ENCODE peak calls at places on chromosomes 4 and X, in four cellular contexts. J is tibial nerve, M is esophagus squamous epithelium, N is breast epithelium. R is an unnamed sample. For H3K27me3, the result is how much of the 10 kb centered on the place peaks cover.

GRCh38 chr4:76198411-76199237 is 15.0 kb downstream of the SCARB2 start:
- DNase-seq in J (peak), N (peak), M (no peak), R (no peak)

GRCh38 chr4:100022792-100023222 is 72.7 kb upstream of the H2AZ1 start:
- DNase-seq in M (no peak), N (no peak), J (no peak), R (no peak)

GRCh38 chr4:7160439-7160838 is 31.9 kb upstream of the SORCS2 start:
- DNase-seq in N (no peak), M (no peak), J (peak), R (no peak)

GRCh38 chrX:44816369-44816768 is 27.5 kb upstream of the DUSP21 start:
- DNase-seq in N (no peak), M (no peak), J (no peak), R (no peak)

GRCh38 chrX:18448416-18448815 is 23.0 kb downstream of the CDKL5 start:
- DNase-seq in J (no peak), M (no peak), N (no peak), R (no peak)

GRCh38 chrX:47563801-47564315 is 2.9 kb downstream of the ARAF start:
- DNase-seq in J (no peak), N (no peak), M (no peak), R (no peak)

GRCh38 chr4:30720656-30721352 is 635 bp downstream of the PCDH7 start:
- DNase-seq in N (no peak), M (no peak), J (no peak), R (no peak)

GRCh38 chr4:138225477-138225876 is 16.7 kb downstream of the SLC7A11 start:
- DNase-seq in J (no peak), N (no peak), M (no peak), R (no peak)

GRCh38 chrX:137313627-137314026 is 252.3 kb upstream of the ZIC3 start:
- DNase-seq in J (no peak), M (no peak), N (no peak), R (no peak)

GRCh38 chr4:89493367-89493766 is 185.8 kb upstream of the GPRIN3 start:
- DNase-seq in J (no peak), N (no peak), M (no peak), R (no peak)

GRCh38 chr4:95758001-95758400 is 81.9 kb upstream of the PDHA2 start:
- DNase-seq in N (no peak), M (no peak), J (no peak), R (no peak)

GRCh38 chr4:16140520-16141249 is 56.9 kb upstream of the PROM1 start:
- DNase-seq in M (no peak), J (no peak), N (peak), R (no peak)

GRCh38 chrX:131792789-131793462 is 230.2 kb upstream of the STK26 start:
- DNase-seq in N (peak), J (no peak), M (peak), R (no peak)

GRCh38 chr4:104494822-104495559 is at the start of gene CXXC4:
- DNase-seq in J (peak), M (no peak), N (peak), R (no peak)

GRCh38 chr4:9924750-9925149 is 96.5 kb downstream of the SLC2A9 start:
- DNase-seq in M (no peak), J (no peak), N (no peak), R (no peak)

GRCh38 chr4:41535911-41536361 is 2.0 kb upstream of the LIMCH1 start:
- DNase-seq in J (no peak), M (no peak), N (no peak), R (no peak)

GRCh38 chr4:6288871-6289270 is 19.2 kb downstream of the WFS1 start:
- DNase-seq in M (no peak), N (no peak), J (no peak), R (no peak)

GRCh38 chrX:121256653-121257052 is 209.2 kb downstream of the GLUD2 start:
- DNase-seq in M (no peak), J (no peak), N (no peak), R (no peak)

GRCh38 chr4:7044415-7044930 is 1.3 kb downstream of the TADA2B start:
- DNase-seq in N (no peak), M (no peak), J (no peak), R (no peak)

GRCh38 chrX:39308126-39308525 is 506.9 kb downstream of the MID1IP1 start:
- DNase-seq in N (no peak), J (no peak), M (no peak), R (no peak)

GRCh38 chr4:3860913-3861636 is 94.9 kb downstream of the ADRA2C start:
- DNase-seq in J (no peak), N (no peak), M (no peak), R (no peak)
- H3K27me3 ChIP-seq in J (under half), N (under half), M (under half), R (under half)

DNA sequence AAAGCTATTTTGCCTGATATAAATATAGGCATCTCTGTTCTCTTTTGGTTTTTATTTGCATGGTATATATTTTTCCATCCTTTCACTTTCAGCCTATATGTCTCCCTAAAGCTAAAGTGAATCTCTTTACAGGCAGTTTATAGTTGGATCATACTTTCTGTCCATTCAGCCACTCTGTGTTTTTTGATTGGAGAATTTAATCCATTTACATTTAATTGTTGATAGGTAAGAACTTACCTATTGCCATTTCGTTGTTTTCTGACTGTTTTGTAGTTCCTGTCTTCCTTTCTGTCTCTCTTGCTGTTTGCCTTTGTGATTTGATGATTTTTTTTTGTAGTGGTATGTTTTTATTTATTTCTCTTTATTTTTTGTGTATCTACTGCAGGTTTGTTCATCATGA is 155.9 kb upstream of the ANXA3 start:
- DNase-seq in M (no peak), J (no peak), N (no peak), R (no peak)
- TF ChIP-seq CTCF in M (no peak), J (no peak), N (no peak), R (no peak)

GRCh38 chr4:82786004-82786400 is 12.6 kb downstream of the SCD5 start:
- DNase-seq in M (no peak), N (no peak), J (no peak), R (no peak)
- H3K27ac ChIP-seq in M (no peak), N (no peak), J (peak), R (no peak)

GRCh38 chrX:134472041-134472440 is 12.1 kb downstream of the HPRT1 start:
- DNase-seq in M (no peak), N (no peak), J (no peak), R (no peak)
- H3K27me3 ChIP-seq in M (under half), N (under half), J (under half), R (under half)

R was measured in CD4-positive, alpha-beta T cell.